ENCODE peak calls at places on chromosomes 12 and 14, in eight cellular contexts. P, S, U, R, B, I, G and L are unnamed samples.

GRCh38 chr14:61894452-61895077 is 132.3 kb downstream of the SNAPC1 start:
- DNase-seq in P (no peak), I (peak), B (peak), R (peak), U (no peak), S (peak), G (peak), L (peak)

GRCh38 chr14:21978184-21978998 is 304.8 kb upstream of the OR4E1 start:
- DNase-seq in P (no peak), S (peak), B (peak), U (no peak), I (no peak), G (peak), R (peak), L (peak)

GRCh38 chr12:104006929-104007328 is 41.3 kb downstream of the TDG start:
- DNase-seq in R (no peak), G (no peak), I (peak), U (no peak), S (no peak), P (no peak), B (no peak), L (no peak)

GRCh38 chr12:109737111-109737510 is 23.5 kb downstream of the FAM222A start:
- DNase-seq in R (no peak), G (no peak), B (no peak), U (peak), P (no peak), I (no peak), S (no peak), L (no peak)

GRCh38 chr14:68692916-68693771 is 99.7 kb downstream of the ZFP36L1 start:
- DNase-seq in B (no peak), P (no peak), R (no peak), U (no peak), I (peak), S (no peak), G (no peak), L (peak)

GRCh38 chr12:130879212-130879686 is 7.4 kb downstream of the RAN start:
- DNase-seq in B (no peak), R (no peak), I (no peak), P (no peak), G (no peak), U (no peak), S (no peak), L (no peak)

GRCh38 chr12:8678661-8679111 is 16.1 kb upstream of the MFAP5 start:
- DNase-seq in I (peak), R (no peak), G (no peak), S (no peak), P (no peak), B (no peak), U (no peak), L (no peak)

GRCh38 chr12:1929241-1929984 is 11.0 kb upstream of the CACNA2D4 start:
- DNase-seq in I (no peak), U (no peak), B (no peak), P (no peak), S (no peak), R (no peak), G (no peak), L (no peak)

GRCh38 chr14:102982852-102983470 is 60.5 kb downstream of the AMN start:
- DNase-seq in P (no peak), G (no peak), U (no peak), I (no peak), R (no peak), B (no peak), S (no peak), L (no peak)

GRCh38 chr12:49093746-49094103 is 876 bp downstream of the DHH start:
- DNase-seq in G (peak), R (peak), I (no peak), P (no peak), B (no peak), S (no peak), U (no peak), L (no peak)

GRCh38 chr14:30656190-30656632 is 34.1 kb downstream of the SCFD1 start:
- DNase-seq in B (no peak), I (peak), U (no peak), P (no peak), G (peak), R (peak), S (peak), L (no peak)

GRCh38 chr12:55933158-55933798 is 2.3 kb downstream of the DGKA start:
- DNase-seq in P (no peak), S (peak), R (no peak), U (no peak), B (peak), I (no peak), G (no peak), L (no peak)

GRCh38 chr12:12562016-12562483 is 613 bp downstream of the DUSP16 start:
- DNase-seq in R (peak), S (no peak), G (peak), B (no peak), U (peak), P (no peak), I (no peak), L (peak)

GRCh38 chr12:81206425-81206824 is 128.5 kb downstream of the ACSS3 start:
- DNase-seq in U (no peak), I (no peak), G (no peak), P (no peak), S (no peak), B (no peak), R (no peak), L (no peak)

GRCh38 chr12:93776581-93777018 is 99.4 kb downstream of the CRADD start:
- DNase-seq in I (peak), R (no peak), U (no peak), G (no peak), S (no peak), B (no peak), P (no peak), L (no peak)

GRCh38 chr12:113758165-113758924 is 207.8 kb downstream of the RBM19 start:
- DNase-seq in I (no peak), P (no peak), R (no peak), G (no peak), B (no peak), U (no peak), S (no peak), L (no peak)

GRCh38 chr12:80321653-80322052 is 122.4 kb upstream of the PTPRQ start:
- DNase-seq in I (peak), G (no peak), S (no peak), B (no peak), U (no peak), R (no peak), P (no peak), L (no peak)

GRCh38 chr14:73386342-73386741 is 72.0 kb downstream of the NUMB start:
- DNase-seq in U (no peak), S (no peak), R (no peak), P (no peak), B (no peak), G (no peak), I (no peak), L (no peak)

GRCh38 chr12:39814626-39815025 is 195.0 kb upstream of the ABCD2 start:
- DNase-seq in G (no peak), I (no peak), P (no peak), R (no peak), S (no peak), B (no peak), U (no peak), L (no peak)

GRCh38 chr12:98793121-98793520 is 148.0 kb downstream of the APAF1 start:
- DNase-seq in G (no peak), U (no peak), S (no peak), B (no peak), I (no peak), P (no peak), R (no peak), L (no peak)

GRCh38 chr14:52609445-52610044 is 56.9 kb downstream of the GPR137C start:
- DNase-seq in G (no peak), B (no peak), S (no peak), P (no peak), R (no peak), U (no peak), I (no peak), L (no peak)

GRCh38 chr12:110349521-110350151 is 53.9 kb downstream of the ANAPC7 start:
- DNase-seq in P (no peak), R (no peak), S (peak), G (no peak), U (no peak), I (no peak), B (peak), L (no peak)